ENCODE peak calls at places on chromosomes 4 and X, in five cellular contexts. H is esophagus squamous epithelium, S is upper lobe of left lung, A is HCT116, Y is transverse colon. E is an unnamed sample.
A peak's percentile ranks its signal among the peaks of the same experiment; 100 is the strongest.

GRCh38 chr4:150884625-150885024 is 130.5 kb downstream of the LRBA start:
- DNase-seq in S (no peak), A (no peak), Y (no peak), H (no peak), E (no peak)

GRCh38 chr4:48484494-48485168 is 1.5 kb downstream of the SLC10A4 start:
- DNase-seq in A (no peak), H (no peak), Y (no peak), S (no peak), E (no peak)

GRCh38 chr4:151362404-151363164 is 37.2 kb upstream of the SH3D19 start:
- DNase-seq in S (peak; percentile 72), H (no peak), Y (peak; percentile 85), A (peak; percentile 76), E (peak; percentile 82)

GRCh38 chrX:140767646-140768045 is 58.1 kb downstream of the LINC00632 start:
- DNase-seq in H (no peak), Y (no peak), A (no peak), S (no peak), E (no peak)

GRCh38 chrX:22526339-22526738 is 253.6 kb downstream of the CBLL2 start:
- DNase-seq in H (no peak), Y (no peak), A (peak; percentile 51), S (no peak), E (no peak)

GRCh38 chrX:65522739-65523372 is 11.7 kb downstream of the LAS1L start:
- DNase-seq in S (no peak), H (no peak), Y (no peak), A (no peak), E (no peak)

GRCh38 chr4:8538703-8539567 is 41.3 kb upstream of the GPR78 start:
- DNase-seq in A (peak; percentile 81), H (no peak), Y (no peak), S (peak; percentile 62), E (peak; percentile 63)

GRCh38 chr4:151692821-151693504 is 67.8 kb downstream of the GATB start:
- DNase-seq in Y (no peak), S (no peak), A (no peak), H (no peak), E (no peak)

GRCh38 chrX:125202486-125203378 is 116.9 kb upstream of the TEX13C start:
- DNase-seq in S (peak; percentile 22), Y (no peak), A (no peak), H (no peak), E (no peak)

GRCh38 chr4:113945906-113946305 is 33.5 kb downstream of the ARSJ start:
- DNase-seq in Y (no peak), H (no peak), S (no peak), A (no peak), E (no peak)

GRCh38 chr4:113943863-113944262 is 35.6 kb downstream of the ARSJ start:
- DNase-seq in S (no peak), A (no peak), H (no peak), Y (no peak), E (no peak)

GRCh38 chr4:113947484-113947883 is 32.0 kb downstream of the ARSJ start:
- DNase-seq in Y (no peak), A (no peak), S (no peak), H (no peak), E (no peak)

GRCh38 chr4:113941836-113942235 is 37.6 kb downstream of the ARSJ start:
- DNase-seq in A (no peak), H (no peak), S (no peak), Y (no peak), E (no peak)

DNA sequence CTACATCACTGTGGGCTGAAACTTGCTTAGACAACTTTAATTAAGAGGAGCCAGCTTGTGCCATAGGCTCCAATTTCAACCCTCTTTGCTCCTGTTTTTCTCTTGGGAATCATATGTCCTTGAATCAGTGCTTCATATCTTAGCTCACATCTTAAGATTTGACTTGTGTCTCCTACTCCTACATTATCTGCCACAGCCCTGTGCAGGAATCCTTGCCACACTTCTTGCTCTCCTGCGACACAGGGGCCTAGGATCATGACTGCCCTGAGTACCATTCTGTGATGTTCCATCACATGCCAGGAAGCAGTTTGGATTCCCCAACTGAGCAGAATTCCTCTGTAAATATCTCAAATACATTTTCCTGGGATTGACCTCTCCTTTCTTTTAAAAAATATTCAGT is 36.4 kb downstream of the ARSJ start:
- DNase-seq in H (no peak), A (no peak), S (no peak), Y (no peak), E (no peak)
- TF ChIP-seq POLR2A in H (no peak), A (no peak), S (no peak), Y (no peak), E (no peak)

GRCh38 chrX:119694601-119695534 is 1.9 kb upstream of the SEPTIN6 start:
- DNase-seq in S (no peak), A (no peak), Y (no peak), H (no peak), E (no peak)

GRCh38 chrX:119693996-119694451 is 1.1 kb upstream of the SEPTIN6 start:
- DNase-seq in S (no peak), Y (peak; percentile 11), A (no peak), H (no peak), E (no peak)

GRCh38 chrX:119696251-119696890 is 3.4 kb upstream of the SEPTIN6 start:
- DNase-seq in H (no peak), Y (no peak), S (no peak), A (no peak), E (no peak)

GRCh38 chrX:119695535-119696050 is 2.6 kb upstream of the SEPTIN6 start:
- DNase-seq in S (no peak), H (no peak), A (no peak), Y (no peak), E (no peak)

DNA sequence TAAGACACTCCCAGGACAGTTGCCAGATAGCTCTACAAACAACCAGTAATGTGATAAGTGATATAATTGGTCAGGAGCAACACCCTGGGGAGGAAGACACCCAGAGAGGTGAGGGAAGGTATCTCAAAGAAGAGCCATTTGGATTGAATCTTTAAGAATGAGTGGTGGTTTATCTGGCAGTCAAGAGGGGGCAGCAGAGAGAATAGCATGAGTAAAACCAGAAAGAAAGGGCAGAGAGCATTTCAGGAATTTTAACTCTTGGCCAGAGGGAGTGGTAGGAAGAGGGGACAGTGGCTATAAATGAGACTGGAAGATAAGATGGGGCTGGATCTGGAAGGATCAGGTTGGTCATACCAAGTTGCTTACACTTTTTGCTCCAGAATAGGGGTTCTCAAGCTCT is 5.9 kb upstream of the SEPTIN6 start:
- DNase-seq in S (no peak), H (no peak), Y (no peak), A (peak; percentile 47), E (no peak)
- TF ChIP-seq CTCF in S (peak; percentile 22), H (peak; percentile 43), Y (peak; percentile 40), A (peak; percentile 52), E (peak; percentile 22)

GRCh38 chr4:5878359-5878758 is 14.5 kb downstream of the CRMP1 start:
- DNase-seq in Y (no peak), S (no peak), A (no peak), H (no peak), E (no peak)

GRCh38 chr4:5870701-5871100 is 22.2 kb downstream of the CRMP1 start:
- DNase-seq in H (no peak), S (no peak), A (no peak), Y (no peak), E (no peak)

GRCh38 chr4:5870220-5870619 is 22.7 kb downstream of the CRMP1 start:
- DNase-seq in Y (no peak), A (no peak), H (no peak), S (no peak), E (no peak)

DNA sequence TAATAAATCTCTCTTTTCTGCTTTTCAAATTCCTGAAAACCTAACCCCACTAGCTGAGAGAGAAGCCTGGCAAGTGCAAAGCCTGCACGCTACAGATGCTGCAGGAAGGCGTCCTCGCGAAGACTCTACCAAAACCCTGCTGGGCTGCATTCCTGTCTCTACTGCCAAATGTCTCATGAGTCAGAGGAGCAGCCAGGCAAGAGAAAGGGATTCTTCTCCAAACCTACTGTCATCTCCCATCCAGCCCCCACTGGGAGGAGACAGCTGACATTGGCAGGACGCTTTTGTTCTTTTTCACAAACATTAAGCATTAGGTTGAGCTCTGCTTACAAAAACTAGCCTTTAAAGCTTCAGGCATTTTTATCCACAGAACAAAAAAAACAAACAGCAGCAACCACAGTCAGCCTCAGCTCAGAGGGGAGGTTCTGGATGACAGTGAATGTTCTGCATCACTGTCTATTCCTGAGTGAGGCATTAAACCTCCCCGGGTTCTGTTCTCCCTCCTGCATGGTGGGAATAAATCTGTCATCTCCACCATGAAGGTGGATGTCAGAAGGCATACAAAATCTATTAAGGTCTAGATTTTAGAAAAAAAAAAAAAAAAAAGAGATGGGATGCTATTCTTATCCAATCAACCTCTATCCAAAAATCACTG is 17.9 kb downstream of the CRMP1 start:
- DNase-seq in Y (no peak), S (no peak), H (no peak), A (no peak), E (no peak)
- H3K36me3 ChIP-seq in Y (no peaks in the 10 kb centered on the region), S (no peaks in the 10 kb centered on the region), H (no peaks in the 10 kb centered on the region), A (no peaks in the 10 kb centered on the region), E (no peaks in the 10 kb centered on the region)

DNA sequence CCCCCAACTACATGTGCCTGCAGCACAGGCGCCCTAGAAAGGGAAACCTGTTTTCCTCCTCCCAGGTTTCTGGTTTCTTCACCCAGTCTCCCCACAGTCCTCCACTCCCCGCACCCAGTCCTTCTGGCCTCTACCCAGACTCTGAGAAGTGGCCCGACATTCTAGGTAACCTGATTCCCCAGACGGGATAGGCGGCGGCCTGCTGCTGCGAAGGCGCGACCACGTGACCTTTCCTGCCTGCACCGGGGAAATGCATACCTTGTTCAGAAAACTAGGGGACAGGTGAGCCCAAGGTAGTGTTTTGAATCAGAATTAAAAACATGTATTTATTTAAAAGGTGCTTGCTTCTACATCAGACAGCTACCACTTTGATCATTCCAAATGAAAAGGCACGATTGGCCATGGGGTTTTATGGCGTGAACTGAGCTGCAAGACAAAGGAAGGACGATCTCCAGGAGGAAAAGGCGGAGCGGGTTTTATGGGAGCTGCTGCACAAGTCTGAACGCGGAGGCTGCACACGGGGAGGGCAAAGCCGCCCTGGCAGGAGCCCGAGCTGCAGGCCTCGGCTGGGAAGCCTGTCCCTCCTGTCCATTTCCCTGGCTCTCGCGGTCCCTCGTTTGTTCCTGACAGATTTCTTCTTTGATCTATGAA is 150.7 kb downstream of the SPRY1 start:
- DNase-seq in S (peak; percentile 93), Y (peak; percentile 78), A (no peak), H (no peak), E (peak; percentile 89)
- TF ChIP-seq POLR2A in S (peak; percentile 52), Y (peak; percentile 56), A (no peak), H (no peak), E (no peak)

GRCh38 chr4:53656421-53656981 is 65.2 kb upstream of the LNX1 start:
- DNase-seq in Y (no peak), A (no peak), S (no peak), H (no peak), E (no peak)
- TF ChIP-seq CTCF in Y (peak; percentile 31), A (peak; percentile 39), S (peak; percentile 31), H (peak; percentile 38), E (peak; percentile 10)

GRCh38 chrX:154354516-154354915 is 19.9 kb downstream of the FLNA start:
- DNase-seq in A (no peak), S (no peak), Y (no peak), H (no peak), E (no peak)
- H3K36me3 ChIP-seq in A (peaks cover 8% of the 10 kb centered on the region), S (peaks cover 99% of the 10 kb centered on the region), Y (no peaks in the 10 kb centered on the region), H (peaks cover 46% of the 10 kb centered on the region), E (peaks cover 97% of the 10 kb centered on the region)

DNA sequence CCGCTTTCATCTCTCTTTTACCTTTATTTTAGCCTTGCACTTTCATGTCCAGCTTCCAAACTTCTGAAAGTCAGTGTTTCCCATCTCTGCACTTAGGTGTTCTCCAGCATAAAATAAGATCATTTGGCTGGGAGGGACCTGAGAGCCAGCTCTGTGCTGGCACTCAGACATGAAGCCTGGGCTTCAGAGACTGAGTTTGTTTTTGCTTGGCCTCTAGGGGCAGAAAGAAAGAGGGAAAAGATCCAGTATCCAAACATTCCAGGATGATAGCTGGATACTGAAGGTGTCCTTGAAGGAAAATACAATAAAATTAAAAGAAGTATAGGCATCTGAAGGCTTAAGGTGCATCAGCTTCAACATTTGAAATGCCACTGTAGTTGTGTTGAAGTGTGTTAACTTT is 202.4 kb upstream of the ZIC3 start:
- DNase-seq in S (no peak), H (no peak), Y (no peak), A (no peak), E (no peak)
- TF ChIP-seq POLR2A in S (no peak), H (no peak), Y (no peak), A (no peak), E (no peak)

E was measured in stomach.